ENCODE peak calls at places on chromosomes 6 and 20, in five cellular contexts. V, B, M, Y and I are unnamed samples.

GRCh38 chr6:149508485-149508884 is 23.7 kb upstream of the ZC3H12D start:
- DNase-seq in B (no peak), M (no peak), Y (no peak), V (no peak), I (no peak)

GRCh38 chr6:136544326-136544725 is 5.9 kb downstream of the MAP7 start:
- DNase-seq in Y (no peak), V (no peak), M (no peak), B (no peak), I (no peak)

GRCh38 chr20:30168025-30168799 is 1089.3 kb upstream of the DEFB115 start:
- DNase-seq in V (no peak), B (peak), M (no peak), Y (no peak), I (no peak)

GRCh38 chr20:15637971-15638754 is 935.1 kb downstream of the KIF16B start:
- DNase-seq in Y (no peak), B (no peak), M (no peak), V (no peak), I (no peak)

GRCh38 chr6:18186033-18186432 is 30.8 kb downstream of the KDM1B start:
- DNase-seq in Y (peak), V (no peak), M (no peak), B (no peak), I (no peak)

GRCh38 chr6:151149788-151150187 is 90.0 kb upstream of the AKAP12 start:
- DNase-seq in Y (no peak), M (no peak), B (no peak), V (no peak), I (no peak)

GRCh38 chr20:61745397-61746146 is 320.1 kb downstream of the TAF4 start:
- DNase-seq in M (no peak), B (no peak), V (no peak), Y (no peak), I (no peak)

GRCh38 chr20:40591104-40591503 is 97.9 kb downstream of the MAFB start:
- DNase-seq in B (no peak), M (no peak), V (no peak), Y (no peak), I (no peak)

GRCh38 chr6:112443118-112443641 is 96.0 kb downstream of the RFPL4B start:
- DNase-seq in V (no peak), M (peak), Y (no peak), B (no peak), I (no peak)

GRCh38 chr6:39453956-39454524 is 131.5 kb upstream of the KCNK16 start:
- DNase-seq in B (no peak), Y (no peak), V (no peak), M (no peak), I (no peak)

GRCh38 chr6:129211626-129212025 is 328.7 kb downstream of the LAMA2 start:
- DNase-seq in B (no peak), V (no peak), M (no peak), Y (no peak), I (no peak)

GRCh38 chr20:33209789-33210188 is 7.4 kb upstream of the BPIFA3 start:
- DNase-seq in Y (peak), M (peak), B (peak), V (peak), I (peak)

GRCh38 chr20:48617481-48617880 is 210.3 kb downstream of the PREX1 start:
- DNase-seq in Y (no peak), B (no peak), V (no peak), M (no peak), I (no peak)

GRCh38 chr20:51492167-51493092 is 50.1 kb downstream of the NFATC2 start:
- DNase-seq in B (no peak), V (no peak), M (peak), Y (no peak), I (peak)

GRCh38 chr6:74991573-74992332 is 214.1 kb downstream of the COL12A1 start:
- DNase-seq in Y (peak), B (no peak), V (peak), M (peak), I (peak)

GRCh38 chr20:56517641-56518040 is 6.9 kb upstream of the FAM209A start:
- DNase-seq in Y (no peak), M (no peak), B (no peak), V (no peak), I (no peak)

GRCh38 chr20:9515211-9515580 is 806 bp downstream of the LAMP5 start:
- DNase-seq in Y (no peak), V (no peak), M (no peak), B (no peak), I (no peak)

GRCh38 chr20:17273711-17274110 is 46.9 kb downstream of the PCSK2 start:
- DNase-seq in V (no peak), M (no peak), B (no peak), Y (no peak), I (no peak)

GRCh38 chr6:26284537-26285142 is 80.4 kb upstream of the BTN3A2 start:
- DNase-seq in V (no peak), M (peak), Y (peak), B (peak), I (peak)

GRCh38 chr6:141878686-141879085 is 254.0 kb upstream of the GJE1 start:
- DNase-seq in B (no peak), M (no peak), Y (peak), V (no peak), I (no peak)

GRCh38 chr20:46746972-46747371 is 37.5 kb downstream of the SLC2A10 start:
- DNase-seq in B (no peak), M (peak), Y (no peak), V (no peak), I (no peak)

GRCh38 chr6:142746524-142746923 is 198.5 kb downstream of the HIVEP2 start:
- DNase-seq in M (peak), V (no peak), B (no peak), Y (peak), I (peak)